ENCODE peak calls at places on chromosome 20, in four cellular contexts. One of them, this sample, is unnamed.
A peak's percentile ranks its signal among the peaks of the same experiment; 100 is the strongest.

GRCh38 chr20:44993343-44993742 is 27.0 kb downstream of the STK4 start:
- DNase-seq in K562: peak; percentile 27
- DNase-seq in GM12878: no peak
- DNase-seq in WTC11: no peak
- DNase-seq in this sample: no peak

GRCh38 chr20:41534842-41535241 is 83.3 kb downstream of the CHD6 start:
- DNase-seq in WTC11: no peak
- DNase-seq in K562: peak; percentile 23
- DNase-seq in GM12878: no peak
- DNase-seq in this sample: no peak

GRCh38 chr20:33674294-33675126 is at the start of gene NECAB3:
- DNase-seq in WTC11: peak; percentile 78
- DNase-seq in K562: peak; percentile 93
- DNase-seq in GM12878: no peak
- DNase-seq in this sample: peak; percentile 82

GRCh38 chr20:15111654-15112053 is 774.2 kb upstream of the FLRT3 start:
- DNase-seq in K562: no peak
- DNase-seq in GM12878: no peak
- DNase-seq in WTC11: no peak
- DNase-seq in this sample: no peak

GRCh38 chr20:58140787-58141396 is 87.6 kb downstream of the ANKRD60 start:
- DNase-seq in GM12878: no peak
- DNase-seq in WTC11: no peak
- DNase-seq in K562: no peak
- DNase-seq in this sample: no peak

GRCh38 chr20:58837717-58838116 is 13.0 kb downstream of the GNAS-AS1 start:
- DNase-seq in WTC11: no peak
- DNase-seq in K562: no peak
- DNase-seq in GM12878: no peak
- DNase-seq in this sample: no peak

GRCh38 chr20:24337074-24337473 is 132.4 kb upstream of the SYNDIG1 start:
- DNase-seq in WTC11: no peak
- DNase-seq in GM12878: no peak
- DNase-seq in K562: no peak
- DNase-seq in this sample: no peak

GRCh38 chr20:34037121-34037520 is 43.4 kb downstream of the RALY start:
- DNase-seq in K562: peak; percentile 50
- DNase-seq in GM12878: no peak
- DNase-seq in WTC11: no peak
- DNase-seq in this sample: no peak

GRCh38 chr20:62624325-62624690 is 18.0 kb upstream of the SLCO4A1 start:
- DNase-seq in K562: no peak
- DNase-seq in WTC11: no peak
- DNase-seq in GM12878: no peak
- DNase-seq in this sample: peak; percentile 64

GRCh38 chr20:11432407-11432806 is 485.3 kb upstream of the BTBD3 start:
- DNase-seq in K562: no peak
- DNase-seq in GM12878: no peak
- DNase-seq in WTC11: no peak
- DNase-seq in this sample: no peak

GRCh38 chr20:56657879-56658278 is 28.8 kb downstream of the TFAP2C start:
- DNase-seq in WTC11: no peak
- DNase-seq in K562: no peak
- DNase-seq in GM12878: no peak
- DNase-seq in this sample: no peak

GRCh38 chr20:58485326-58485725 is 29.9 kb downstream of the APCDD1L start:
- DNase-seq in GM12878: no peak
- DNase-seq in K562: no peak
- DNase-seq in WTC11: no peak
- DNase-seq in this sample: no peak

GRCh38 chr20:36848677-36849076 is 27.3 kb upstream of the TLDC2 start:
- DNase-seq in K562: no peak
- DNase-seq in GM12878: no peak
- DNase-seq in WTC11: no peak
- DNase-seq in this sample: no peak

GRCh38 chr20:36847710-36848040 is 28.3 kb upstream of the TLDC2 start:
- DNase-seq in GM12878: no peak
- DNase-seq in WTC11: no peak
- DNase-seq in K562: no peak
- DNase-seq in this sample: no peak

GRCh38 chr20:36849333-36850065 is 26.4 kb upstream of the TLDC2 start:
- DNase-seq in K562: no peak
- DNase-seq in GM12878: no peak
- DNase-seq in WTC11: no peak
- DNase-seq in this sample: no peak

GRCh38 chr20:36847009-36847709 is 28.8 kb upstream of the TLDC2 start:
- DNase-seq in GM12878: no peak
- DNase-seq in WTC11: no peak
- DNase-seq in K562: no peak
- DNase-seq in this sample: no peak

GRCh38 chr20:36848078-36848660 is 27.8 kb upstream of the TLDC2 start:
- DNase-seq in WTC11: no peak
- DNase-seq in GM12878: no peak
- DNase-seq in K562: no peak
- DNase-seq in this sample: no peak
- TF ChIP-seq TCF7 in WTC11: no peak
- TF ChIP-seq TCF7 in GM12878: no peak
- TF ChIP-seq TCF7 in K562: no peak
- TF ChIP-seq TCF7 in this sample: no peak

GRCh38 chr20:51871943-51872342 is 69.6 kb upstream of the SALL4 start:
- DNase-seq in WTC11: no peak
- DNase-seq in K562: no peak
- DNase-seq in GM12878: no peak
- DNase-seq in this sample: no peak
- TF ChIP-seq TCF7 in WTC11: no peak
- TF ChIP-seq TCF7 in K562: no peak
- TF ChIP-seq TCF7 in GM12878: no peak
- TF ChIP-seq TCF7 in this sample: no peak

DNA sequence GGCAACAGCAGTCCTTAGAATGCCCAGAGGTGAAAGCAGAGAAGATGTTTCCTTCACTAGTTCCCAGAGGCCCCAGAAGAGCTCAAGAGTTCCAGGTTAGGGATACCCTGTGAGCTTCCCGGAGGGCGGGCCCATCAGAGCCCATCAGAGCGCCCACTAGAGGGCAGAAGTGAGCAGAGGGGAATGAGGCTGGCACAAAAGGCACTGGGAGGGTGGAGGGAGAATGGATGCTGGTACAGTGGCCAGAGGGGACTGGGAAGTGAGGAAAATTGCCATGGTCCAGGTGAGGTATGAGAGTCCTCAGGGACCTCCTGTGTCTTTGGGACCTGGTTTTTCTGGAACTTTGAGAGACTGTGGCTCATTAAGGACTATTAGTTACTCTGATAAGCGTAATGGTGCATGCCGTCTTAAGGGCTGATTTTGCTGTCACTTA is 57.3 kb downstream of the LINC00237 start:
- DNase-seq in K562: peak; percentile 69
- DNase-seq in WTC11: peak; percentile 88
- DNase-seq in GM12878: no peak
- DNase-seq in this sample: peak; percentile 55
- TF ChIP-seq TCF7 in K562: no peak
- TF ChIP-seq TCF7 in WTC11: no peak
- TF ChIP-seq TCF7 in GM12878: no peak
- TF ChIP-seq TCF7 in this sample: no peak

GRCh38 chr20:13117200-13117599 is 103.9 kb upstream of the ISM1 start:
- DNase-seq in WTC11: no peak
- DNase-seq in GM12878: no peak
- DNase-seq in K562: no peak
- DNase-seq in this sample: no peak

GRCh38 chr20:13118676-13119075 is 102.4 kb upstream of the ISM1 start:
- DNase-seq in GM12878: no peak
- DNase-seq in K562: no peak
- DNase-seq in WTC11: no peak
- DNase-seq in this sample: no peak

GRCh38 chr20:13121840-13122515 is 99.1 kb upstream of the ISM1 start:
- DNase-seq in WTC11: no peak
- DNase-seq in GM12878: no peak
- DNase-seq in K562: no peak
- DNase-seq in this sample: peak; percentile 94

GRCh38 chr20:13113731-13114130 is 105.0 kb downstream of the SPTLC3 start:
- DNase-seq in WTC11: no peak
- DNase-seq in K562: no peak
- DNase-seq in GM12878: no peak
- DNase-seq in this sample: no peak

GRCh38 chr20:13119583-13119982 is 101.5 kb upstream of the ISM1 start:
- DNase-seq in K562: peak; percentile 13
- DNase-seq in GM12878: no peak
- DNase-seq in WTC11: peak; percentile 17
- DNase-seq in this sample: peak; percentile 84
- TF ChIP-seq TCF7 in K562: no peak
- TF ChIP-seq TCF7 in GM12878: no peak
- TF ChIP-seq TCF7 in WTC11: no peak
- TF ChIP-seq TCF7 in this sample: no peak

GRCh38 chr20:25499855-25500434 is 85.4 kb downstream of the NINL start:
- DNase-seq in GM12878: no peak
- DNase-seq in WTC11: no peak
- DNase-seq in K562: no peak
- DNase-seq in this sample: no peak
- TF ChIP-seq TCF7 in GM12878: no peak
- TF ChIP-seq TCF7 in WTC11: no peak
- TF ChIP-seq TCF7 in K562: no peak
- TF ChIP-seq TCF7 in this sample: no peak

DNA sequence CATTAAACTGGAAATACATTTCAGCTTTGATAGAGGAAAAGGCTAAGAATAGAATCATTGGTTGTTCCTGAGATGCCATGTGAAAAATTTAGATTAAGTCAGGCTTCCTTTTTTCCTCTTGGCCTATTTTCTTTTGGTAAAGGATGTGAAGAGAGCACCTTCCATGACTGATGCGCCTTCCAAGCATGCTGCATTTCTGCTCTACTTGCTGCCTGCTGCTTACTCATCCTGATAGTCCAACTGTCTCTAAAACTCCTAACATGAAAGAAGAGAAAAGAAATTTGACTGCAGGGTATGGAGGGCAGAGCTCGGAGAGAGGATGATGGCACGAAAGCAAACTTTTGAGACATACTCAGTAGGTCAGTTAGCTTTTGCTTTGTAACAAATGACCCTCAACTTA is 28.8 kb downstream of the SNAP25 start:
- DNase-seq in WTC11: no peak
- DNase-seq in K562: no peak
- DNase-seq in GM12878: no peak
- DNase-seq in this sample: no peak
- TF ChIP-seq TCF7 in WTC11: no peak
- TF ChIP-seq TCF7 in K562: no peak
- TF ChIP-seq TCF7 in GM12878: no peak
- TF ChIP-seq TCF7 in this sample: no peak

GRCh38 chr20:3689978-3690377 is 8.2 kb upstream of the ADAM33 start:
- DNase-seq in K562: no peak
- DNase-seq in WTC11: no peak
- DNase-seq in GM12878: no peak
- DNase-seq in this sample: no peak
- TF ChIP-seq TCF7 in K562: no peak
- TF ChIP-seq TCF7 in WTC11: no peak
- TF ChIP-seq TCF7 in GM12878: no peak
- TF ChIP-seq TCF7 in this sample: no peak

DNA sequence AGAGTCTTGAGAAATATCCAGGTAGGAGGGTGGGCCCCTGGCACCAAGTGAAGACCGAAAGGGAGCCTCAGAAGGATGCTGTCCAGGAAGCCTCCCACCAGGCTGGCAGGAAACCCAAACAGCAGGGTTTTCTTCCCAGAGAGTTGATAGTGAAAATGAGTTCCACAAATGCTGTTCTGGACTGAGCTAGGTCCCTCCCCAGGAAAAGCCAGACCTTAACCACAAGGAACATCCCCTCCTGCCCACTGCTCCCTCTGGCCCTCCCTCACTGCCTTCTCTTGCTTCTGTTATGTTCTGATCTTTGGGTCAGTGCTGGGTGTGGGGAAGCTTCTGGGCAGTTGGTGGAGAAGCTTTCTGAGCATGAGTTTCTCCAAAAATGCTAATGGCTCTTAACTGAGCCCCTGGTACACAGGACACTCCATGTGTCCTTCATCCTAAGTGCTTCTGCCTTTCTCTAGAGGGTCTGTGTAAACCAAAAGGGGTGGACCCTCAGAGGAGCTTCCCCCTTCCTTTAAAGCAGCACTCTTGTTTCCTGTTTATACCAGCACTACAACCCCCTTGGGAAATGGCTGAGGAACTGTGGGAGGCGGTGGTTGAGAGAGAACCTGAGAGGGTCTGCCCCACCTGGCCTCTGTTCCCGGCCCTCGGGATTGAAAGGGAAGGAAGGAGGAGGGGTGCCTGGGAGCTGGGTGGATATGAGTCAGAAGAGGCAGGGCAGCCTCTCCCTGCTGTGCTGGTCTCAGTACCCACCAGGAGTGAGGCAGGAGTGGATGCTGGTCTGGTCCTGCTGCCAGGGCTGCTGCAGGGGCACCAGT is 42.0 kb downstream of the CDS2 start:
- DNase-seq in WTC11: peak; percentile 41
- DNase-seq in GM12878: no peak
- DNase-seq in K562: no peak
- DNase-seq in this sample: no peak
- TF ChIP-seq TCF7 in WTC11: no peak
- TF ChIP-seq TCF7 in GM12878: no peak
- TF ChIP-seq TCF7 in K562: no peak
- TF ChIP-seq TCF7 in this sample: no peak